ENCODE peak calls at places on chromosomes 12 and 14, in five cellular contexts. One of them, this sample, is unnamed. For H3K36me3, the result is how much of the 10 kb centered on the place peaks cover.

GRCh38 chr12:38258411-38258810 is 58.2 kb upstream of the ALG10B start:
- DNase-seq in IMR-90: no peak
- DNase-seq in mesendoderm: no peak
- DNase-seq in H1: no peak
- DNase-seq in neuronal stem cell: no peak
- DNase-seq in this sample: no peak

GRCh38 chr12:131104464-131105350 is 151.0 kb downstream of the ADGRD1 start:
- DNase-seq in IMR-90: peak
- DNase-seq in mesendoderm: peak
- DNase-seq in H1: peak
- DNase-seq in neuronal stem cell: peak
- DNase-seq in this sample: peak

GRCh38 chr14:31937730-31938346 is 139.3 kb upstream of the ARHGAP5 start:
- DNase-seq in IMR-90: peak
- DNase-seq in mesendoderm: peak
- DNase-seq in H1: no peak
- DNase-seq in neuronal stem cell: no peak
- DNase-seq in this sample: peak

GRCh38 chr14:52369305-52369781 is 55.2 kb downstream of the PTGER2 start:
- DNase-seq in IMR-90: peak
- DNase-seq in mesendoderm: no peak
- DNase-seq in H1: no peak
- DNase-seq in neuronal stem cell: no peak
- DNase-seq in this sample: no peak

GRCh38 chr12:111584959-111585358 is 14.2 kb downstream of the ATXN2 start:
- DNase-seq in IMR-90: peak
- DNase-seq in mesendoderm: no peak
- DNase-seq in H1: no peak
- DNase-seq in neuronal stem cell: no peak
- DNase-seq in this sample: no peak

GRCh38 chr12:15886372-15887042 is 4.3 kb downstream of the STRAP start:
- DNase-seq in IMR-90: no peak
- DNase-seq in mesendoderm: no peak
- DNase-seq in H1: no peak
- DNase-seq in neuronal stem cell: no peak
- DNase-seq in this sample: no peak

GRCh38 chr14:61197416-61197815 is 83.7 kb downstream of the TMEM30B start:
- DNase-seq in IMR-90: no peak
- DNase-seq in mesendoderm: no peak
- DNase-seq in H1: no peak
- DNase-seq in neuronal stem cell: no peak
- DNase-seq in this sample: no peak

GRCh38 chr12:53968214-53969127 is 4.5 kb upstream of the HOXC11 start:
- DNase-seq in IMR-90: no peak
- DNase-seq in mesendoderm: no peak
- DNase-seq in H1: no peak
- DNase-seq in neuronal stem cell: no peak
- DNase-seq in this sample: no peak

GRCh38 chr12:103848132-103848531 is 7.1 kb upstream of the NT5DC3 start:
- DNase-seq in IMR-90: no peak
- DNase-seq in mesendoderm: no peak
- DNase-seq in H1: no peak
- DNase-seq in neuronal stem cell: no peak
- DNase-seq in this sample: no peak

GRCh38 chr12:51377099-51377984 is 13.9 kb downstream of the GALNT6 start:
- DNase-seq in IMR-90: no peak
- DNase-seq in mesendoderm: no peak
- DNase-seq in H1: no peak
- DNase-seq in neuronal stem cell: no peak
- DNase-seq in this sample: no peak
- H3K36me3 ChIP-seq in IMR-90: under half
- H3K36me3 ChIP-seq in mesendoderm: under half
- H3K36me3 ChIP-seq in H1: under half
- H3K36me3 ChIP-seq in neuronal stem cell: under half
- H3K36me3 ChIP-seq in this sample: under half

GRCh38 chr12:75623631-75624118 is 112.3 kb upstream of the KRR1 start:
- DNase-seq in IMR-90: peak
- DNase-seq in mesendoderm: peak
- DNase-seq in H1: no peak
- DNase-seq in neuronal stem cell: no peak
- DNase-seq in this sample: peak
- H4K8ac ChIP-seq in IMR-90: peak
- H4K8ac ChIP-seq in mesendoderm: no peak
- H4K8ac ChIP-seq in H1: no peak
- H4K8ac ChIP-seq in neuronal stem cell: no peak
- H4K8ac ChIP-seq in this sample: peak

DNA sequence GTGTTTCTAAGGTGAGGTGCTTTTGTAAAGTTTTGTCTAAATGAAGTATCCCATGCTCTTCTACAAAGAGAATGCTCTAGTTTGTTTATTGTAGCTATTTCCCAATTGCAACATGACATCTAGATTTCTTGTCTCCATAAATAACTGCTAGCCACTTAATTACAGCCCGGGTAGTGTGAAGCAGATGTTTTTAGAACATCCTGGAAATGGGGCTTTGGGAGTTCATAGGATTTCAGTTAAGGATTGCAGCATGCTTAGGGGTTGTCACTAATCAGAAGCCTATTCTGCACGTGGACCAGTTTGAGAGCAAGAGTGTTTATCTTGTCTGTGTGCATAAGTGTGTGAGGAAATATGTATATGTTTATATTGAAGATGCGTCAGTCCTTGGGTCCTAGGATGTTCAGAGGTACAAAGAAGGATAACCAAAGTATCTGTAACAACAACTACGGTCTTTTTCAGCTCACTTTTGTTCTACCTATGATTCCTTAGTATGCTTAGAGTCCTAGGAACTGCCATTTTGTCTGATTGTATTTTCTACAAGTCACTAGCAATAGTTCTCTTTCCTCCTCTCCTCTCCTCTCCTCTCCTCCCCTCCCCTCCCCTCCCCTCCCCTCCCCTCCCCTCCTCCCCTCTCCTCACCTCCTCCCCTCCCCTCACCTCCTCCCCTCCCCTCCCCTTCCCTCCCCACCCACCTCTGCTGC is 135.3 kb downstream of the ACSS3 start:
- DNase-seq in IMR-90: peak
- DNase-seq in mesendoderm: no peak
- DNase-seq in H1: no peak
- DNase-seq in neuronal stem cell: no peak
- DNase-seq in this sample: peak
- H3K36me3 ChIP-seq in IMR-90: under half
- H3K36me3 ChIP-seq in mesendoderm: under half
- H3K36me3 ChIP-seq in H1: under half
- H3K36me3 ChIP-seq in neuronal stem cell: under half
- H3K36me3 ChIP-seq in this sample: under half

GRCh38 chr14:57388072-57388471 is 2.3 kb upstream of the NAA30 start:
- DNase-seq in IMR-90: no peak
- DNase-seq in mesendoderm: no peak
- DNase-seq in H1: no peak
- DNase-seq in neuronal stem cell: no peak
- DNase-seq in this sample: no peak

GRCh38 chr14:57389646-57390036 is 745 bp upstream of the NAA30 start:
- DNase-seq in IMR-90: no peak
- DNase-seq in mesendoderm: peak
- DNase-seq in H1: no peak
- DNase-seq in neuronal stem cell: no peak
- DNase-seq in this sample: no peak

GRCh38 chr14:57391609-57392195 is 1.3 kb downstream of the NAA30 start:
- DNase-seq in IMR-90: peak
- DNase-seq in mesendoderm: peak
- DNase-seq in H1: no peak
- DNase-seq in neuronal stem cell: no peak
- DNase-seq in this sample: peak

GRCh38 chr14:57390806-57391562 is 598 bp downstream of the NAA30 start:
- DNase-seq in IMR-90: peak
- DNase-seq in mesendoderm: peak
- DNase-seq in H1: peak
- DNase-seq in neuronal stem cell: peak
- DNase-seq in this sample: peak

DNA sequence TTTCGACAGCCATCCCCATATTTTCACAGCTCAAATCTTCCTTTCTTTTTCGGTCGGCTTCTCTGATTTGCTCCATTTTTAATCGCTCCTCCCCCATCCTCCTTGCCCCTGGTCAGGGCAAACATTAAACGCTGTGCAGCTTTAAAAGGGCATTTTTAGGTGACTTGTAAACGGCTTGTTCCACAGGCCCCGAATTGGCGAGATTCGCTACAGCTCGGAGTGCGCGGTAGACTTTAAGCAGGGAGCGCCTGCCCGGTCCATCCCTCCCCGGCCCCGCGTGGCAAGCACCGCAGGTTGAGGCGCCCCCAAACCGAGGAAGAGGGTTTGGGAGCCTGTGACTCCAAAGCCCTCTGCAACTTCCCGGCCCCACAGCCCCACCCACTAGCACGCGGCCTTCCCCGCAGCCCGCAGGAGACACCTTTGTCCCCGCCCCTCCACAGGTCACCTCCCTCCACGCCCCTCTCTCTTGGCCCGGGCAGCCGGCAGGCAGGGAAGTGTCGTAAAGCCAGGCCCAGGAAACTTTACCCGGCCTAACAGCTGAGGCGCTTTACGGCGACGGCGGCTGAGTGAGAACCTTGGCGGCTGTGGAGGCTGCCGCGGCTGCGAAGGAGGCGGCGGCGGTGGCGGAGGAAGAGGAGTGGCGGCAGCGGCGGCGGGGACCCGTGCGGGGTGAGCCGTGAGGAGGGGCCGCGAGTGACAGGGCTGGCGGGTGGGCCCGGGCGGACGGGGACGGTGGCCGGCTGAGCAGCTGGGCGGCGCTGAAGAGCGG is at the start of gene NAA30:
- DNase-seq in IMR-90: peak
- DNase-seq in mesendoderm: peak
- DNase-seq in H1: peak
- DNase-seq in neuronal stem cell: peak
- DNase-seq in this sample: peak
- H4K8ac ChIP-seq in IMR-90: peak
- H4K8ac ChIP-seq in mesendoderm: peak
- H4K8ac ChIP-seq in H1: peak
- H4K8ac ChIP-seq in neuronal stem cell: peak
- H4K8ac ChIP-seq in this sample: peak